ENCODE peak calls at places on chromosomes 11 and 22, in four cellular contexts. D is activated naive CD4-positive, alpha-beta T cell; Y is head of caudate nucleus; P is stimulated activated CD4-positive, alpha-beta T cell treated with anti-CD3 and anti-CD28 coated beads, Interleukin-15, amount 100 ng/mL, for 1 hour. G is an unnamed sample.

GRCh38 chr11:68658661-68659060 is 25.7 kb upstream of the GAL start:
- DNase-seq in D (no peak), Y (no peak), P (no peak), G (no peak)

GRCh38 chr22:40410272-40410671 is 39.9 kb downstream of the SGSM3 start:
- DNase-seq in D (no peak), Y (no peak), P (no peak), G (no peak)

GRCh38 chr11:59615132-59615636 is 390 bp downstream of the OSBP start:
- DNase-seq in D (peak), Y (peak), P (peak), G (peak)

GRCh38 chr11:118226294-118226693 is 1.5 kb upstream of the JAML start:
- DNase-seq in D (no peak), Y (no peak), P (no peak), G (no peak)

GRCh38 chr11:5046754-5047330 is 516 bp downstream of the OR52J3 start:
- DNase-seq in D (no peak), Y (no peak), P (no peak), G (no peak)

GRCh38 chr22:47839586-47840245 is 1077.3 kb downstream of the TBC1D22A start:
- DNase-seq in D (no peak), Y (no peak), P (no peak), G (no peak)

GRCh38 chr11:45472713-45473317 is 186.7 kb upstream of the SYT13 start:
- DNase-seq in D (no peak), Y (no peak), P (no peak), G (no peak)

GRCh38 chr11:129279326-129280026 is 87.4 kb upstream of the ARHGAP32 start:
- DNase-seq in D (peak), Y (peak), P (peak), G (peak)

GRCh38 chr11:47099213-47099917 is 77.3 kb downstream of the ARFGAP2 start:
- DNase-seq in D (no peak), Y (no peak), P (no peak), G (no peak)

GRCh38 chr11:35621620-35622019 is 3.4 kb downstream of the FJX1 start:
- DNase-seq in D (no peak), Y (no peak), P (no peak), G (no peak)

GRCh38 chr22:30183861-30184278 is 62.7 kb downstream of the LIF start:
- DNase-seq in D (no peak), Y (no peak), P (no peak), G (no peak)

GRCh38 chr11:96309643-96310017 is 33.4 kb downstream of the MAML2 start:
- DNase-seq in D (no peak), Y (no peak), P (no peak), G (no peak)

GRCh38 chr22:49887074-49887471 is 31.2 kb downstream of the ALG12 start:
- DNase-seq in D (no peak), Y (no peak), P (no peak), G (no peak)

GRCh38 chr11:1153951-1154487 is 3.7 kb upstream of the MUC5AC start:
- DNase-seq in D (no peak), Y (no peak), P (no peak), G (peak)

GRCh38 chr22:27775698-27776409 is 25.7 kb downstream of the MN1 start:
- DNase-seq in D (no peak), Y (no peak), P (no peak), G (no peak)

GRCh38 chr11:96708469-96708868 is 318.7 kb downstream of the JRKL start:
- DNase-seq in D (no peak), Y (no peak), P (no peak), G (no peak)

GRCh38 chr22:40635008-40635939 is 1.2 kb downstream of the MRTFA start:
- DNase-seq in D (no peak), Y (no peak), P (no peak), G (no peak)

GRCh38 chr22:37321288-37321687 is 39.0 kb downstream of the CYTH4 start:
- DNase-seq in D (no peak), Y (no peak), P (no peak), G (no peak)